ENCODE peak calls at places on chromosomes 1 and 21, in eight cellular contexts. One of them, this sample, is unnamed.

GRCh38 chr1:10065344-10065685 is 32.6 kb downstream of the UBE4B start:
- DNase-seq in heart left ventricle: peak; percentile 50
- DNase-seq in effector memory CD4-positive, alpha-beta T cell: no peak
- DNase-seq in heart right ventricle: no peak
- DNase-seq in stomach: no peak
- DNase-seq in hepatocyte: peak; percentile 35
- DNase-seq in ovary: no peak
- DNase-seq in cardiac muscle cell: peak; percentile 10
- DNase-seq in this sample: peak; percentile 48

GRCh38 chr1:8663915-8664331 is 153.5 kb downstream of the RERE start:
- DNase-seq in heart left ventricle: no peak
- DNase-seq in effector memory CD4-positive, alpha-beta T cell: no peak
- DNase-seq in heart right ventricle: no peak
- DNase-seq in stomach: peak; percentile 35
- DNase-seq in hepatocyte: no peak
- DNase-seq in ovary: no peak
- DNase-seq in cardiac muscle cell: peak; percentile 74
- DNase-seq in this sample: no peak

GRCh38 chr1:179816196-179816960 is 61.2 kb downstream of the TOR1AIP2 start:
- DNase-seq in heart left ventricle: peak; percentile 73
- DNase-seq in effector memory CD4-positive, alpha-beta T cell: no peak
- DNase-seq in heart right ventricle: peak; percentile 66
- DNase-seq in stomach: no peak
- DNase-seq in hepatocyte: peak; percentile 40
- DNase-seq in ovary: peak; percentile 51
- DNase-seq in cardiac muscle cell: peak; percentile 73
- DNase-seq in this sample: no peak

GRCh38 chr1:38418195-38419030 is 371.8 kb upstream of the POU3F1 start:
- DNase-seq in heart left ventricle: no peak
- DNase-seq in effector memory CD4-positive, alpha-beta T cell: no peak
- DNase-seq in heart right ventricle: no peak
- DNase-seq in stomach: no peak
- DNase-seq in hepatocyte: no peak
- DNase-seq in ovary: no peak
- DNase-seq in cardiac muscle cell: no peak
- DNase-seq in this sample: no peak

GRCh38 chr1:53083636-53084588 is 21.9 kb downstream of the PODN start:
- DNase-seq in heart left ventricle: no peak
- DNase-seq in effector memory CD4-positive, alpha-beta T cell: no peak
- DNase-seq in heart right ventricle: no peak
- DNase-seq in stomach: no peak
- DNase-seq in hepatocyte: no peak
- DNase-seq in ovary: no peak
- DNase-seq in cardiac muscle cell: no peak
- DNase-seq in this sample: no peak

GRCh38 chr1:234863596-234863995 is 253.6 kb upstream of the IRF2BP2 start:
- DNase-seq in heart left ventricle: no peak
- DNase-seq in effector memory CD4-positive, alpha-beta T cell: no peak
- DNase-seq in heart right ventricle: no peak
- DNase-seq in stomach: no peak
- DNase-seq in hepatocyte: no peak
- DNase-seq in ovary: no peak
- DNase-seq in cardiac muscle cell: no peak
- DNase-seq in this sample: no peak

GRCh38 chr1:244836135-244836521 is 670 bp downstream of the COX20 start:
- DNase-seq in heart left ventricle: no peak
- DNase-seq in effector memory CD4-positive, alpha-beta T cell: no peak
- DNase-seq in heart right ventricle: no peak
- DNase-seq in stomach: no peak
- DNase-seq in hepatocyte: peak; percentile 30
- DNase-seq in ovary: no peak
- DNase-seq in cardiac muscle cell: peak; percentile 42
- DNase-seq in this sample: no peak

GRCh38 chr1:53986458-53986857 is 31.5 kb downstream of the LDLRAD1 start:
- DNase-seq in heart left ventricle: no peak
- DNase-seq in effector memory CD4-positive, alpha-beta T cell: no peak
- DNase-seq in heart right ventricle: no peak
- DNase-seq in stomach: no peak
- DNase-seq in hepatocyte: no peak
- DNase-seq in ovary: no peak
- DNase-seq in cardiac muscle cell: no peak
- DNase-seq in this sample: no peak

GRCh38 chr1:46466477-46467182 is 23.0 kb upstream of the DMBX1 start:
- DNase-seq in heart left ventricle: no peak
- DNase-seq in effector memory CD4-positive, alpha-beta T cell: no peak
- DNase-seq in heart right ventricle: peak; percentile 39
- DNase-seq in stomach: peak; percentile 28
- DNase-seq in hepatocyte: peak; percentile 35
- DNase-seq in ovary: no peak
- DNase-seq in cardiac muscle cell: no peak
- DNase-seq in this sample: no peak

GRCh38 chr1:28343405-28343804 is 14.6 kb downstream of the MED18 start:
- DNase-seq in heart left ventricle: no peak
- DNase-seq in effector memory CD4-positive, alpha-beta T cell: no peak
- DNase-seq in heart right ventricle: no peak
- DNase-seq in stomach: no peak
- DNase-seq in hepatocyte: no peak
- DNase-seq in ovary: no peak
- DNase-seq in cardiac muscle cell: no peak
- DNase-seq in this sample: no peak

GRCh38 chr1:106584663-106585062 is 471.8 kb upstream of the PRMT6 start:
- DNase-seq in heart left ventricle: no peak
- DNase-seq in effector memory CD4-positive, alpha-beta T cell: no peak
- DNase-seq in heart right ventricle: no peak
- DNase-seq in stomach: no peak
- DNase-seq in hepatocyte: no peak
- DNase-seq in ovary: no peak
- DNase-seq in cardiac muscle cell: no peak
- DNase-seq in this sample: no peak

GRCh38 chr1:23585321-23586022 is 26.2 kb upstream of the ID3 start:
- DNase-seq in heart left ventricle: no peak
- DNase-seq in effector memory CD4-positive, alpha-beta T cell: no peak
- DNase-seq in heart right ventricle: no peak
- DNase-seq in stomach: no peak
- DNase-seq in hepatocyte: peak; percentile 62
- DNase-seq in ovary: no peak
- DNase-seq in cardiac muscle cell: peak; percentile 92
- DNase-seq in this sample: peak; percentile 61

GRCh38 chr1:162250004-162250730 is 126.5 kb downstream of the SPATA46 start:
- DNase-seq in heart left ventricle: no peak
- DNase-seq in effector memory CD4-positive, alpha-beta T cell: no peak
- DNase-seq in heart right ventricle: no peak
- DNase-seq in stomach: no peak
- DNase-seq in hepatocyte: no peak
- DNase-seq in ovary: no peak
- DNase-seq in cardiac muscle cell: no peak
- DNase-seq in this sample: no peak

GRCh38 chr1:175376194-175376593 is 183.6 kb upstream of the KIAA0040 start:
- DNase-seq in heart left ventricle: no peak
- DNase-seq in effector memory CD4-positive, alpha-beta T cell: no peak
- DNase-seq in heart right ventricle: no peak
- DNase-seq in stomach: no peak
- DNase-seq in hepatocyte: peak; percentile 23
- DNase-seq in ovary: no peak
- DNase-seq in cardiac muscle cell: peak; percentile 20
- DNase-seq in this sample: no peak

GRCh38 chr21:46334351-46335140 is 10.6 kb downstream of the PCNT start:
- DNase-seq in heart left ventricle: no peak
- DNase-seq in effector memory CD4-positive, alpha-beta T cell: no peak
- DNase-seq in heart right ventricle: no peak
- DNase-seq in stomach: no peak
- DNase-seq in hepatocyte: no peak
- DNase-seq in ovary: no peak
- DNase-seq in cardiac muscle cell: no peak
- DNase-seq in this sample: no peak

GRCh38 chr1:31694910-31695300 is 8.9 kb downstream of the COL16A1 start:
- DNase-seq in heart left ventricle: no peak
- DNase-seq in effector memory CD4-positive, alpha-beta T cell: no peak
- DNase-seq in heart right ventricle: no peak
- DNase-seq in stomach: no peak
- DNase-seq in hepatocyte: no peak
- DNase-seq in ovary: no peak
- DNase-seq in cardiac muscle cell: no peak
- DNase-seq in this sample: no peak

GRCh38 chr1:31696246-31696645 is 7.6 kb downstream of the COL16A1 start:
- DNase-seq in heart left ventricle: peak; percentile 62
- DNase-seq in effector memory CD4-positive, alpha-beta T cell: no peak
- DNase-seq in heart right ventricle: no peak
- DNase-seq in stomach: peak; percentile 79
- DNase-seq in hepatocyte: no peak
- DNase-seq in ovary: no peak
- DNase-seq in cardiac muscle cell: no peak
- DNase-seq in this sample: no peak

GRCh38 chr1:31695327-31695726 is 8.5 kb downstream of the COL16A1 start:
- DNase-seq in heart left ventricle: no peak
- DNase-seq in effector memory CD4-positive, alpha-beta T cell: no peak
- DNase-seq in heart right ventricle: no peak
- DNase-seq in stomach: no peak
- DNase-seq in hepatocyte: no peak
- DNase-seq in ovary: no peak
- DNase-seq in cardiac muscle cell: no peak
- DNase-seq in this sample: no peak

GRCh38 chr1:31699341-31699891 is 4.4 kb downstream of the COL16A1 start:
- DNase-seq in heart left ventricle: no peak
- DNase-seq in effector memory CD4-positive, alpha-beta T cell: no peak
- DNase-seq in heart right ventricle: no peak
- DNase-seq in stomach: no peak
- DNase-seq in hepatocyte: no peak
- DNase-seq in ovary: no peak
- DNase-seq in cardiac muscle cell: no peak
- DNase-seq in this sample: no peak

DNA sequence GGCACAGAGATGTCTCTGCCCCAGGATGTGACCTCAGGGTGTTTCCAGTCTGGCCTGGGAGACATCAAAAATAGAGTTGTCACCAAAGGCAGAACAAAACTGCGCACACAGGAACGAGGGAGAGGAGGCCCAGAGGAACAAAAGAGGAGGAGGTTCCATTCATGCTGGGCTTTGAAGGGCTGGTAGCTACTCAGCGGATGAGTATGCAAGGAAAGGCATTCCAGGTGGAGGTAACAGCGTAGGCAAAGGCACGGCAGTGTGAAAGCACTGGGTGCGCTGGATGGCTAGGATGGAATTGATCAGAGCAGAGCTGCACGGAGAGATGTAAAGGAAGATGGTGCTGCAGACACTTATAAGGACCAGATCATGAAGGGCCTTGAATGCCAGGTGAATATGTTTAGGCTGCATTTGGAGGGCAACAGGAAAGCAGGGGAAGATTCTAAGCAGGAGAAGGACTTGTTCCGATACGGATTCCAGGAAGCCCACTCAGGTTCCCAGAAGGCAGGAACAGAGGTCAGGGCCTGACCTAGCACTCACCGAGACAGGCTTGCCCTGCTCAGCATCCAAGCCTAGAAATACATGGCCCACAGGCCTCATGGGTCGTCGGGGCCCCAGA is 6.3 kb downstream of the COL16A1 start:
- DNase-seq in heart left ventricle: no peak
- DNase-seq in effector memory CD4-positive, alpha-beta T cell: no peak
- DNase-seq in heart right ventricle: no peak
- DNase-seq in stomach: no peak
- DNase-seq in hepatocyte: no peak
- DNase-seq in ovary: no peak
- DNase-seq in cardiac muscle cell: no peak
- DNase-seq in this sample: no peak
- H3K36me3 ChIP-seq in heart left ventricle: peaks cover 10% of the 10 kb centered on the region
- H3K36me3 ChIP-seq in effector memory CD4-positive, alpha-beta T cell: no peaks in the 10 kb centered on the region
- H3K36me3 ChIP-seq in heart right ventricle: peaks cover 27% of the 10 kb centered on the region
- H3K36me3 ChIP-seq in stomach: peaks cover 18% of the 10 kb centered on the region
- H3K36me3 ChIP-seq in hepatocyte: no peaks in the 10 kb centered on the region
- H3K36me3 ChIP-seq in ovary: no peaks in the 10 kb centered on the region
- H3K36me3 ChIP-seq in cardiac muscle cell: no peaks in the 10 kb centered on the region
- H3K36me3 ChIP-seq in this sample: no peaks in the 10 kb centered on the region

DNA sequence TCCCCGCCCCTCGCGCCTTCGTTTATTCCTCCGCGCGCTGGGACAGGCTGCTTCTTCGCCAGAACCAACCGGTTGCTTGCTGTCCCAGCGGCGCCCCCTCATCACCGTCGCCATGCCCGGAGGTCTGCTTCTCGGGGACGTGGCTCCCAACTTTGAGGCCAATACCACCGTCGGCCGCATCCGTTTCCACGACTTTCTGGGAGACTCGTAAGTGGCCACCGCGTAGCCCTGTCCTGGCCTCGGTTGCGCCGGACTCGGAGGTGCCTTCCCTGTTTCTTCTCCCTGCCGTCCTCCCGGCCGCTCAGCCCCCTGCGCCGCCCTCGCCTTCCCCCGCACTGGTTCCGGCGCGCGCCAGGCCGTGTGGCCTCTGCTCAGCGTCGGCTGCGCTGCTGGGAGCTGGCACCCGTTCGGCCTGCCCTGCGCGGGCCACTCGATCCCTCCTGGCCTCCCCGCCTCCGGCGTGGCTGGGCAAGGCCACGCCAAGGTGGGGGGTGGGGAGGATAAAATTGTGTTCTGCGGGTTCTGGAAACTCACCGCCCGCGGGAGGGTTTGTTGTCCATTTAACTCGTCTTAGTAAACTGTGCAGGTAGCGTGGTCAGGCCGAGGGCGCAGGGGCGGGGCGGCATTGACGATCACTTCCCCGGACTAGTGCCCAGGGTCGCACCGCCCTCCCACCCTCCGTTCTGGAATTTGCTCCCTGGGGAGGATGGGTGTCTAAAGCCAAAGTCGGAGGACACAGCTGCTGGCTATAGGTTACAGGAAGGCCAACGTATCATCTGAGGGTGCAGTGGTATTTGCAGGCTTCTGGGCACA is at the start of gene PRDX6:
- DNase-seq in heart left ventricle: peak; percentile 92
- DNase-seq in effector memory CD4-positive, alpha-beta T cell: peak; percentile 79
- DNase-seq in heart right ventricle: no peak
- DNase-seq in stomach: peak; percentile 53
- DNase-seq in hepatocyte: peak; percentile 71
- DNase-seq in ovary: no peak
- DNase-seq in cardiac muscle cell: peak; percentile 88
- DNase-seq in this sample: peak; percentile 91
- H3K4me1 ChIP-seq in heart left ventricle: peaks cover 59% of the 10 kb centered on the region
- H3K4me1 ChIP-seq in effector memory CD4-positive, alpha-beta T cell: peaks cover 25% of the 10 kb centered on the region
- H3K4me1 ChIP-seq in heart right ventricle: peaks cover 40% of the 10 kb centered on the region
- H3K4me1 ChIP-seq in stomach: peaks cover 84% of the 10 kb centered on the region
- H3K4me1 ChIP-seq in hepatocyte: peaks cover 34% of the 10 kb centered on the region
- H3K4me1 ChIP-seq in ovary: peaks cover 9% of the 10 kb centered on the region
- H3K4me1 ChIP-seq in cardiac muscle cell: peaks cover 43% of the 10 kb centered on the region
- H3K4me1 ChIP-seq in this sample: peaks cover 68% of the 10 kb centered on the region

DNA sequence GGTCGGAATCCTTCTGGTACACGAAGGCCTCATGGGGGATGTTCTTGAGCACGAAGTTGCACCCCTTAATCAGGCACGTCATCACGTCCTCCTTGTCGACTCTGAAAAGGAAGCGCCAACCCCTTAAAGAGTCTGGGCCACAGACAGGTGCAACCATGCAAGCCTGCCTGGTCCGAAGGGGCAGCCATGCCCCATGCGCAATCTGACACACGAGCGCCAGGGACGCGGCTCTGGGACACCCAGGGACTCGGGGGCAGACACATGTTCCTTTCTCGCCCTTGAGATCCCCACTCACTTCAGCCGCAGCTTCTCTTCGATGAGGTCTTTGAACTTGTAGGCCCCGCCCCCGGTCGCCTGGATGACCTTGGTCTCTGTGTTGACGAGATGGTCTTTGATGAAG is 5.6 kb downstream of the PANK4 start:
- DNase-seq in heart left ventricle: no peak
- DNase-seq in effector memory CD4-positive, alpha-beta T cell: no peak
- DNase-seq in heart right ventricle: no peak
- DNase-seq in stomach: no peak
- DNase-seq in hepatocyte: no peak
- DNase-seq in ovary: no peak
- DNase-seq in cardiac muscle cell: no peak
- DNase-seq in this sample: no peak
- H3K36me3 ChIP-seq in heart left ventricle: peaks cover 57% of the 10 kb centered on the region
- H3K36me3 ChIP-seq in effector memory CD4-positive, alpha-beta T cell: peaks cover 58% of the 10 kb centered on the region
- H3K36me3 ChIP-seq in heart right ventricle: peaks cover 67% of the 10 kb centered on the region
- H3K36me3 ChIP-seq in stomach: peaks cover 64% of the 10 kb centered on the region
- H3K36me3 ChIP-seq in hepatocyte: no peaks in the 10 kb centered on the region
- H3K36me3 ChIP-seq in ovary: no peaks in the 10 kb centered on the region
- H3K36me3 ChIP-seq in cardiac muscle cell: peaks cover 24% of the 10 kb centered on the region
- H3K36me3 ChIP-seq in this sample: peaks cover 58% of the 10 kb centered on the region

GRCh38 chr1:201076036-201076435 is 36.2 kb downstream of the CACNA1S start:
- DNase-seq in heart left ventricle: no peak
- DNase-seq in effector memory CD4-positive, alpha-beta T cell: no peak
- DNase-seq in heart right ventricle: no peak
- DNase-seq in stomach: no peak
- DNase-seq in hepatocyte: no peak
- DNase-seq in ovary: no peak
- DNase-seq in cardiac muscle cell: no peak
- DNase-seq in this sample: no peak
- H3K4me1 ChIP-seq in heart left ventricle: no peaks in the 10 kb centered on the region
- H3K4me1 ChIP-seq in effector memory CD4-positive, alpha-beta T cell: no peaks in the 10 kb centered on the region
- H3K4me1 ChIP-seq in heart right ventricle: no peaks in the 10 kb centered on the region
- H3K4me1 ChIP-seq in stomach: no peaks in the 10 kb centered on the region
- H3K4me1 ChIP-seq in hepatocyte: no peaks in the 10 kb centered on the region
- H3K4me1 ChIP-seq in ovary: no peaks in the 10 kb centered on the region
- H3K4me1 ChIP-seq in cardiac muscle cell: peaks cover 4% of the 10 kb centered on the region
- H3K4me1 ChIP-seq in this sample: no peaks in the 10 kb centered on the region

This sample was measured in adrenal gland.